ENCODE peak calls at places on chromosome 7, in six cellular contexts. F, K, N, P, B and M are unnamed samples.

GRCh38 chr7:20407585-20408466 is 77.1 kb downstream of the ITGB8 start:
- DNase-seq in F (peak), K (peak), N (peak), P (peak), B (no peak), M (peak)

GRCh38 chr7:69147631-69148030 is 450.6 kb upstream of the AUTS2 start:
- DNase-seq in F (no peak), K (no peak), N (no peak), P (no peak), B (peak), M (no peak)

GRCh38 chr7:23523486-23524075 is 8.2 kb downstream of the TRA2A start:
- DNase-seq in F (no peak), K (no peak), N (no peak), P (no peak), B (no peak), M (no peak)

GRCh38 chr7:27156508-27156898 is at the start of gene HOXA7:
- DNase-seq in F (peak), K (no peak), N (no peak), P (peak), B (peak), M (no peak)

GRCh38 chr7:158443014-158443687 is 144.5 kb downstream of the PTPRN2 start:
- DNase-seq in F (no peak), K (no peak), N (no peak), P (no peak), B (no peak), M (no peak)

GRCh38 chr7:91079491-91079890 is 184.7 kb upstream of the FZD1 start:
- DNase-seq in F (no peak), K (peak), N (peak), P (no peak), B (no peak), M (no peak)

GRCh38 chr7:38506756-38507155 is 124.4 kb downstream of the AMPH start:
- DNase-seq in F (no peak), K (peak), N (peak), P (no peak), B (peak), M (no peak)

GRCh38 chr7:130902755-130903357 is 168.8 kb upstream of the KLF14 start:
- DNase-seq in F (no peak), K (no peak), N (no peak), P (no peak), B (no peak), M (no peak)

GRCh38 chr7:617614-618538 is 98.2 kb upstream of the PDGFA start:
- DNase-seq in F (no peak), K (no peak), N (no peak), P (no peak), B (no peak), M (no peak)

GRCh38 chr7:155824195-155824915 is 12.1 kb upstream of the SHH start:
- DNase-seq in F (peak), K (no peak), N (peak), P (no peak), B (no peak), M (peak)

GRCh38 chr7:123548406-123548805 is 9.2 kb downstream of the NDUFA5 start:
- DNase-seq in F (no peak), K (no peak), N (peak), P (no peak), B (no peak), M (no peak)

GRCh38 chr7:6276911-6277408 is 4.5 kb upstream of the CYTH3 start:
- DNase-seq in F (no peak), K (peak), N (peak), P (no peak), B (no peak), M (no peak)

GRCh38 chr7:64651203-64651602 is 14.7 kb upstream of the ZNF107 start:
- DNase-seq in F (no peak), K (no peak), N (no peak), P (peak), B (no peak), M (no peak)

GRCh38 chr7:159099217-159099655 is 45.4 kb downstream of the VIPR2 start:
- DNase-seq in F (no peak), K (peak), N (no peak), P (no peak), B (no peak), M (no peak)

GRCh38 chr7:98619450-98620321 is 2.6 kb downstream of the NPTX2 start:
- DNase-seq in F (no peak), K (no peak), N (peak), P (peak), B (no peak), M (peak)

GRCh38 chr7:139117599-139118233 is 8.2 kb upstream of the ZC3HAV1 start:
- DNase-seq in F (no peak), K (no peak), N (no peak), P (no peak), B (no peak), M (no peak)

GRCh38 chr7:150375662-150376521 is 3.2 kb upstream of the ZNF775 start:
- DNase-seq in F (no peak), K (no peak), N (no peak), P (no peak), B (no peak), M (no peak)

GRCh38 chr7:4266270-4267040 is 415.6 kb upstream of the FOXK1 start:
- DNase-seq in F (no peak), K (no peak), N (no peak), P (no peak), B (no peak), M (no peak)

GRCh38 chr7:18638594-18639452 is 143.3 kb downstream of the HDAC9 start:
- DNase-seq in F (no peak), K (peak), N (peak), P (peak), B (peak), M (no peak)

GRCh38 chr7:104225441-104225840 is 17.6 kb upstream of the ORC5 start:
- DNase-seq in F (no peak), K (no peak), N (no peak), P (no peak), B (no peak), M (no peak)

GRCh38 chr7:36309716-36310115 is 79.9 kb upstream of the ANLN start:
- DNase-seq in F (no peak), K (no peak), N (no peak), P (no peak), B (no peak), M (no peak)

GRCh38 chr7:157807510-157807909 is 470.7 kb downstream of the DNAJB6 start:
- DNase-seq in F (no peak), K (peak), N (no peak), P (no peak), B (no peak), M (no peak)

GRCh38 chr7:114832906-114833595 is 88.8 kb upstream of the MDFIC start:
- DNase-seq in F (no peak), K (no peak), N (no peak), P (no peak), B (no peak), M (no peak)

GRCh38 chr7:2873686-2874551 is 29.8 kb upstream of the GNA12 start:
- DNase-seq in F (peak), K (peak), N (peak), P (peak), B (no peak), M (peak)

GRCh38 chr7:33726582-33726981 is 178.8 kb upstream of the BMPER start:
- DNase-seq in F (no peak), K (no peak), N (peak), P (no peak), B (no peak), M (no peak)

GRCh38 chr7:101405474-101406067 is 42.9 kb downstream of the COL26A1 start:
- DNase-seq in F (no peak), K (no peak), N (no peak), P (no peak), B (no peak), M (no peak)

GRCh38 chr7:101412976-101413375 is 50.3 kb downstream of the COL26A1 start:
- DNase-seq in F (no peak), K (no peak), N (no peak), P (no peak), B (no peak), M (no peak)

GRCh38 chr7:101410743-101411476 is 48.2 kb downstream of the COL26A1 start:
- DNase-seq in F (no peak), K (peak), N (peak), P (no peak), B (no peak), M (peak)

DNA sequence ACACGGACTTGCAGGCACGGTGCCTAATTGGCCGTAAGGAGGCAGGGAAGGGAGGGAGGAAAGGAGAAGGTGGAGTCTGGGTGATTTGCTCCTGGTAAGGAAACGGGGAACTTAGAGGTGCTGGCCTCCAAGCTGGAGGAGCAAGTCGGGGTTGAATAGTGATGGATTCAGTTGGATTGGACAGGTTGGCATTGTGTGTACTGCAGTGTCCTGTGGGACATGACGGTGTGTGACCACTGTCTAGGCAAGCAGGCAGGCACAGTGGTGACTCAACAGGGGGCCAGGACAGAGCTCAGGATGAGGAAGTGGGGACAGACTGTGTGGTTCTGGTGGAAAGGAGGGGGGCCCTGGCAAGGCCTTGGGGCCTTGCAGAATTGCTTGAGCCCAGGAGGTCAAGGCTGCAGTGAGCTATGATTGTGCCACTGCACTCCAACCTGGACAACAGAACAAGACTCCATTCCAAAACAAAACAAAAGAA is 48.8 kb downstream of the COL26A1 start:
- DNase-seq in F (no peak), K (no peak), N (no peak), P (no peak), B (no peak), M (no peak)
- TF ChIP-seq CTCF in F (no peak), K (no peak), N (no peak), P (no peak), B (no peak), M (no peak)

GRCh38 chr7:134936893-134937520 is 49.3 kb upstream of the AGBL3 start:
- DNase-seq in F (no peak), K (peak), N (no peak), P (no peak), B (no peak), M (no peak)
- TF ChIP-seq CTCF in F (no peak), K (no peak), N (no peak), P (no peak), B (no peak), M (no peak)

GRCh38 chr7:133742709-133743538 is 384.2 kb upstream of the LRGUK start:
- DNase-seq in F (no peak), K (peak), N (peak), P (peak), B (no peak), M (peak)
- TF ChIP-seq CTCF in F (peak), K (peak), N (peak), P (peak), B (no peak), M (peak)

DNA sequence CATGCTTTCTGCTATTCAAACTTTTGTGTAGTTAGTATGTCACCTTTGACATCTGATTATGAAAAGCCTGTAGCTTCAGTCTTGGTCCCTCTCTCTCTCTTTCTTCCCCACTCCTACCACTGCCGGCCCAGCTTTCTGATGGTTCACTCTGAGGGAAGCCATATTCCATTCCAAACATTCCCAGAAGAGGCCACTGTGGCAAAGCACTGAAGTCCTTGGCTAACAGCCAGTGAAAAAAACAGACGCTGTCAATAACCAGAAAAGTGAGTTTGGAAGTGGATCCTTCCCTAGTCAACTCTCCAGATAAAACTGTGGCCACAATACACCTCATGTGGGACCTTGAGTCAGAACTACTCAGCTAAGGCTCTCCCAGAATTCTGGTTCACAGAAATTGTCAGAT is 950.7 kb upstream of the PHF14 start:
- DNase-seq in F (peak), K (peak), N (no peak), P (no peak), B (no peak), M (peak)
- TF ChIP-seq CTCF in F (peak), K (no peak), N (no peak), P (no peak), B (no peak), M (no peak)

DNA sequence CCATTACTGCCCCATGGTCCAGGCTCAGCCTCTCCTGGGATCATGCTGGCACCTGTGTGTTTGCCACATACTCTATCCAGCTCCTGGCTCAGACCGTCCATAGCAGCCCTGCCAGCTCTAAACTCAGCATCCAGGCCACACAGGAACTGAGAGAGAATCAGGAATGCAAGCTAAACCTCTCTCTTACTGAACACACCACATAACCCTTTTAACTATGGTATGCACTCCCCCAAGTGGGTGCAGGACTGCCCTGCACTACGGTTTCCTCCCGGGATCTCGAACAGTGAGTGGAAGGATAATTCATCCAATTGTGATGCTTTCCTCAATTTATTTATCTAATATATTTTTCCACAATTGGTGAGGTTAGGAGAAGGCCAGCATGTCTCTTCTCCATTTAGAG is 17.1 kb upstream of the ZNF800 start:
- DNase-seq in F (no peak), K (peak), N (peak), P (no peak), B (no peak), M (no peak)
- TF ChIP-seq CTCF in F (no peak), K (peak), N (peak), P (no peak), B (no peak), M (no peak)

DNA sequence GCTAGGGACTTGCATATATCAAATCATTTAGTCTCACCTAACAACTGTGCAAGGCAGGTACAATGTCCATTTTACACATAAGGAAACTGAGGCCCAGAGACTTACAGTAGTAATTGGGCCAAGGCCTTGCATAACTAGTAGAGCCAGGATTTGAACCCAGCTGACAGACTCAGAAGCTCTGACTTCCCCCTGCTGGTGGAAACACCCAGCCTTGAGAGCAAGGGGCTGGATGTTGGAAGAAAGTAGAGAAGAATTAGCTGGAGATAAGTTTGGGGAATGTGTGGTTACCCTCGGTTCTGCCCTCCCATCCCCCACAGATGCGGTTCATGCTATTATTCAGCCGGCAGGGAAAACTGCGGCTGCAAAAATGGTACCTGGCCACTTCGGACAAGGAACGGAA is 2.0 kb downstream of the AP1S1 start:
- DNase-seq in F (no peak), K (peak), N (no peak), P (no peak), B (no peak), M (no peak)
- TF ChIP-seq CTCF in F (peak), K (peak), N (peak), P (peak), B (no peak), M (no peak)

DNA sequence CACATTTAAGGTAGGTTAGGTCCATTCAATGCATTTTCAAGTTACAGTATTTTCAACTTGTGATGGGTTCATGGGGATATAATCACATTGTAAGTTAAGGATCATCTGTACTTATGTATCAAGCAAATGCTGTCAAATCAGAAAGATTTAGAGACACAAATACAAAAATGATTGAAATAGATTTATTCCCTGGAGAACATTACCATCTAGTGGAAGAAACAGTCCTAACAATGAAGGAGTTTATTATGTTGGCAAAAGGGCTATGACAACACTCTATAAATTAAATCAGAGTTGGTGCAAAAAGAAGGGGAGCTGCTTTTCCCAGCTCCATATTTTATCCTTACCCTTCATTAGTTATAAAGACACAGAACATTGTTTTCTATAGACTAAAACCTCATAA is 69.0 kb downstream of the PRSS58 start:
- DNase-seq in F (no peak), K (peak), N (no peak), P (peak), B (no peak), M (no peak)
- TF ChIP-seq CTCF in F (peak), K (peak), N (peak), P (peak), B (no peak), M (no peak)